ENCODE peak calls at places on chromosomes 3 and 15, in four cellular contexts. One of them, this sample, is unnamed.

GRCh38 chr15:40891810-40892448 is 2.3 kb upstream of the VPS18 start:
- DNase-seq in GM04503: no peak
- DNase-seq in occipital lobe: peak
- DNase-seq in T-helper 17 cell: no peak
- DNase-seq in this sample: no peak

GRCh38 chr15:90173372-90173771 is 27.8 kb upstream of the SEMA4B start:
- DNase-seq in GM04503: no peak
- DNase-seq in occipital lobe: no peak
- DNase-seq in T-helper 17 cell: no peak
- DNase-seq in this sample: no peak

GRCh38 chr3:166177130-166177529 is 339.9 kb upstream of the BCHE start:
- DNase-seq in GM04503: no peak
- DNase-seq in occipital lobe: no peak
- DNase-seq in T-helper 17 cell: no peak
- DNase-seq in this sample: peak

GRCh38 chr15:99542828-99543227 is 23.0 kb upstream of the MEF2A start:
- DNase-seq in GM04503: no peak
- DNase-seq in occipital lobe: no peak
- DNase-seq in T-helper 17 cell: no peak
- DNase-seq in this sample: no peak

GRCh38 chr3:55894605-55895004 is 407.5 kb upstream of the WNT5A start:
- DNase-seq in GM04503: no peak
- DNase-seq in occipital lobe: no peak
- DNase-seq in T-helper 17 cell: no peak
- DNase-seq in this sample: no peak

GRCh38 chr3:134048278-134048996 is 18.7 kb upstream of the SLCO2A1 start:
- DNase-seq in GM04503: no peak
- DNase-seq in occipital lobe: no peak
- DNase-seq in T-helper 17 cell: no peak
- DNase-seq in this sample: no peak

GRCh38 chr15:51227967-51228783 is 110.2 kb downstream of the CYP19A1 start:
- DNase-seq in GM04503: peak
- DNase-seq in occipital lobe: no peak
- DNase-seq in T-helper 17 cell: no peak
- DNase-seq in this sample: peak

GRCh38 chr15:29105151-29105785 is 164.4 kb downstream of the NSMCE3 start:
- DNase-seq in GM04503: no peak
- DNase-seq in occipital lobe: no peak
- DNase-seq in T-helper 17 cell: no peak
- DNase-seq in this sample: no peak

GRCh38 chr3:53122933-53123305 is 7.3 kb downstream of the RFT1 start:
- DNase-seq in GM04503: no peak
- DNase-seq in occipital lobe: no peak
- DNase-seq in T-helper 17 cell: no peak
- DNase-seq in this sample: no peak

GRCh38 chr3:106805625-106806024 is 571.6 kb upstream of the CCDC54 start:
- DNase-seq in GM04503: no peak
- DNase-seq in occipital lobe: no peak
- DNase-seq in T-helper 17 cell: no peak
- DNase-seq in this sample: no peak

GRCh38 chr3:116607205-116607604 is 102.4 kb upstream of the TUSC7 start:
- DNase-seq in GM04503: no peak
- DNase-seq in occipital lobe: no peak
- DNase-seq in T-helper 17 cell: no peak
- DNase-seq in this sample: no peak

GRCh38 chr3:147395975-147396708 is 10.2 kb downstream of the ZIC4 start:
- DNase-seq in GM04503: no peak
- DNase-seq in occipital lobe: no peak
- DNase-seq in T-helper 17 cell: no peak
- DNase-seq in this sample: no peak

GRCh38 chr15:60407406-60407805 is 9.6 kb upstream of the ANXA2 start:
- DNase-seq in GM04503: peak
- DNase-seq in occipital lobe: no peak
- DNase-seq in T-helper 17 cell: no peak
- DNase-seq in this sample: peak

GRCh38 chr3:72043212-72044133 is 258.5 kb upstream of the PROK2 start:
- DNase-seq in GM04503: no peak
- DNase-seq in occipital lobe: no peak
- DNase-seq in T-helper 17 cell: no peak
- DNase-seq in this sample: no peak

GRCh38 chr3:14821151-14821550 is 2.4 kb downstream of the FGD5 start:
- DNase-seq in GM04503: no peak
- DNase-seq in occipital lobe: no peak
- DNase-seq in T-helper 17 cell: no peak
- DNase-seq in this sample: no peak

GRCh38 chr15:71940004-71940588 is 129.7 kb downstream of the NR2E3 start:
- DNase-seq in GM04503: no peak
- DNase-seq in occipital lobe: no peak
- DNase-seq in T-helper 17 cell: no peak
- DNase-seq in this sample: no peak

GRCh38 chr3:124848300-124848699 is 38.9 kb downstream of the ITGB5 start:
- DNase-seq in GM04503: no peak
- DNase-seq in occipital lobe: no peak
- DNase-seq in T-helper 17 cell: no peak
- DNase-seq in this sample: no peak

GRCh38 chr3:142595951-142596725 is at the start of gene PLS1:
- DNase-seq in GM04503: peak
- DNase-seq in occipital lobe: peak
- DNase-seq in T-helper 17 cell: peak
- DNase-seq in this sample: no peak

GRCh38 chr15:45157974-45158373 is 28.2 kb downstream of the DUOX1 start:
- DNase-seq in GM04503: peak
- DNase-seq in occipital lobe: peak
- DNase-seq in T-helper 17 cell: no peak
- DNase-seq in this sample: peak

GRCh38 chr3:168100777-168101492 is 5.2 kb upstream of the GOLIM4 start:
- DNase-seq in GM04503: no peak
- DNase-seq in occipital lobe: no peak
- DNase-seq in T-helper 17 cell: no peak
- DNase-seq in this sample: no peak

GRCh38 chr3:183278479-183279088 is 25.5 kb downstream of the B3GNT5 start:
- DNase-seq in GM04503: no peak
- DNase-seq in occipital lobe: no peak
- DNase-seq in T-helper 17 cell: no peak
- DNase-seq in this sample: no peak

GRCh38 chr3:13104511-13104910 is 31.3 kb upstream of the IQSEC1 start:
- DNase-seq in GM04503: no peak
- DNase-seq in occipital lobe: no peak
- DNase-seq in T-helper 17 cell: no peak
- DNase-seq in this sample: no peak

GRCh38 chr3:7978104-7978457 is 523.5 kb upstream of the LMCD1 start:
- DNase-seq in GM04503: no peak
- DNase-seq in occipital lobe: peak
- DNase-seq in T-helper 17 cell: no peak
- DNase-seq in this sample: no peak

GRCh38 chr15:67564590-67565345 is 22.3 kb downstream of the MAP2K5 start:
- DNase-seq in GM04503: no peak
- DNase-seq in occipital lobe: no peak
- DNase-seq in T-helper 17 cell: no peak
- DNase-seq in this sample: no peak

GRCh38 chr3:17398959-17399551 is 343.4 kb downstream of the TBC1D5 start:
- DNase-seq in GM04503: no peak
- DNase-seq in occipital lobe: no peak
- DNase-seq in T-helper 17 cell: no peak
- DNase-seq in this sample: no peak

GRCh38 chr3:171840831-171841619 is 2.1 kb upstream of the TMEM212 start:
- DNase-seq in GM04503: no peak
- DNase-seq in occipital lobe: no peak
- DNase-seq in T-helper 17 cell: no peak
- DNase-seq in this sample: no peak

GRCh38 chr15:90035835-90036220 is 34.7 kb downstream of the ZNF710 start:
- DNase-seq in GM04503: no peak
- DNase-seq in occipital lobe: no peak
- DNase-seq in T-helper 17 cell: no peak
- DNase-seq in this sample: no peak

GRCh38 chr3:185087419-185087818 is 65.4 kb downstream of the C3orf70 start:
- DNase-seq in GM04503: no peak
- DNase-seq in occipital lobe: no peak
- DNase-seq in T-helper 17 cell: no peak
- DNase-seq in this sample: no peak

GRCh38 chr3:189824629-189825312 is 193.6 kb downstream of the TP63 start:
- DNase-seq in GM04503: peak
- DNase-seq in occipital lobe: no peak
- DNase-seq in T-helper 17 cell: no peak
- DNase-seq in this sample: peak

GRCh38 chr15:61639491-61639890 is 410.4 kb upstream of the RORA start:
- DNase-seq in GM04503: no peak
- DNase-seq in occipital lobe: no peak
- DNase-seq in T-helper 17 cell: no peak
- DNase-seq in this sample: no peak

GRCh38 chr3:31895471-31895870 is 85.6 kb downstream of the OSBPL10 start:
- DNase-seq in GM04503: no peak
- DNase-seq in occipital lobe: no peak
- DNase-seq in T-helper 17 cell: no peak
- DNase-seq in this sample: no peak

GRCh38 chr15:33934396-33934795 is 33.9 kb upstream of the CHRM5 start:
- DNase-seq in GM04503: no peak
- DNase-seq in occipital lobe: no peak
- DNase-seq in T-helper 17 cell: no peak
- DNase-seq in this sample: no peak

GRCh38 chr15:38562278-38562677 is 2.3 kb downstream of the RASGRP1 start:
- DNase-seq in GM04503: no peak
- DNase-seq in occipital lobe: no peak
- DNase-seq in T-helper 17 cell: no peak
- DNase-seq in this sample: no peak

GRCh38 chr3:78927787-78928186 is 840.0 kb downstream of the ROBO1 start:
- DNase-seq in GM04503: no peak
- DNase-seq in occipital lobe: no peak
- DNase-seq in T-helper 17 cell: no peak
- DNase-seq in this sample: no peak

GRCh38 chr15:97680606-97681220 is 279.8 kb upstream of the ARRDC4 start:
- DNase-seq in GM04503: no peak
- DNase-seq in occipital lobe: no peak
- DNase-seq in T-helper 17 cell: no peak
- DNase-seq in this sample: no peak

GRCh38 chr3:38168151-38168987 is 3.0 kb downstream of the OXSR1 start:
- DNase-seq in GM04503: no peak
- DNase-seq in occipital lobe: no peak
- DNase-seq in T-helper 17 cell: no peak
- DNase-seq in this sample: no peak

GRCh38 chr3:179562467-179563297 is at the start of gene ACTL6A:
- DNase-seq in GM04503: peak
- DNase-seq in occipital lobe: peak
- DNase-seq in T-helper 17 cell: peak
- DNase-seq in this sample: peak

GRCh38 chr3:117754841-117755240 is 1045.3 kb downstream of the TUSC7 start:
- DNase-seq in GM04503: no peak
- DNase-seq in occipital lobe: no peak
- DNase-seq in T-helper 17 cell: no peak
- DNase-seq in this sample: no peak

This sample was measured in keratinocyte.